ENCODE peak calls at places on chromosomes 1 and 21, in seven cellular contexts. J, D, B, P, C, R and A are unnamed samples.

GRCh38 chr21:38424333-38424732 is 73.9 kb downstream of the ERG start:
- DNase-seq in D (no peak), J (no peak), B (no peak), P (no peak), R (no peak), C (no peak), A (no peak)

GRCh38 chr1:21355956-21356355 is 65.7 kb upstream of the ECE1 start:
- DNase-seq in C (no peak), B (no peak), P (no peak), R (no peak), D (no peak), J (no peak), A (no peak)

GRCh38 chr1:2650967-2651645 is 18.3 kb upstream of the MMEL1 start:
- DNase-seq in J (no peak), B (peak), P (no peak), R (peak), D (peak), C (no peak), A (no peak)

GRCh38 chr1:15154480-15155036 is 1.0 kb downstream of the TMEM51 start:
- DNase-seq in P (peak), D (no peak), J (peak), R (peak), C (no peak), B (no peak), A (no peak)

GRCh38 chr1:167726038-167726437 is 4.3 kb downstream of the MPZL1 start:
- DNase-seq in P (no peak), C (no peak), J (peak), R (no peak), D (no peak), B (no peak), A (no peak)

GRCh38 chr1:41342774-41343355 is 18.4 kb upstream of the FOXO6 start:
- DNase-seq in R (no peak), D (no peak), C (no peak), P (no peak), J (no peak), B (no peak), A (no peak)

GRCh38 chr1:185059950-185060571 is 14.7 kb downstream of the RNF2 start:
- DNase-seq in C (no peak), D (no peak), J (no peak), P (no peak), R (no peak), B (no peak), A (no peak)

GRCh38 chr1:167707942-167708341 is 13.8 kb upstream of the MPZL1 start:
- DNase-seq in C (no peak), J (no peak), B (no peak), D (no peak), R (no peak), P (no peak), A (no peak)

GRCh38 chr1:228340686-228341449 is 65.8 kb downstream of the TRIM11 start:
- DNase-seq in D (peak), B (peak), J (peak), P (no peak), C (no peak), R (no peak), A (peak)

GRCh38 chr21:19034041-19034440 is 630.5 kb upstream of the TMPRSS15 start:
- DNase-seq in C (no peak), B (no peak), P (no peak), R (no peak), D (no peak), J (no peak), A (no peak)

GRCh38 chr1:153242160-153242559 is 17.3 kb upstream of the LORICRIN start:
- DNase-seq in B (no peak), P (no peak), C (no peak), D (no peak), J (no peak), R (no peak), A (peak)

GRCh38 chr21:41928621-41929220 is 25.1 kb downstream of the C2CD2 start:
- DNase-seq in D (no peak), B (no peak), R (no peak), C (no peak), J (no peak), P (no peak), A (no peak)

GRCh38 chr1:156772728-156773497 is 5.6 kb downstream of the PRCC start:
- DNase-seq in D (no peak), B (no peak), C (no peak), R (no peak), P (no peak), J (no peak), A (no peak)

GRCh38 chr1:72280714-72281113 is 1.6 kb downstream of the NEGR1 start:
- DNase-seq in R (no peak), P (no peak), C (no peak), J (no peak), D (no peak), B (no peak), A (no peak)

GRCh38 chr1:57132993-57133614 is 167.3 kb upstream of the C8B start:
- DNase-seq in J (no peak), P (peak), B (no peak), R (no peak), C (no peak), D (no peak), A (no peak)

GRCh38 chr21:45067462-45068285 is 6.7 kb upstream of the ADARB1 start:
- DNase-seq in J (no peak), C (no peak), B (no peak), D (no peak), P (no peak), R (no peak), A (no peak)

GRCh38 chr1:57091642-57092041 is 125.8 kb upstream of the C8B start:
- DNase-seq in R (no peak), J (no peak), D (no peak), B (no peak), C (no peak), P (no peak), A (no peak)

GRCh38 chr1:6970256-6970655 is 185.0 kb downstream of the CAMTA1 start:
- DNase-seq in D (no peak), C (no peak), J (no peak), R (no peak), B (no peak), P (no peak), A (no peak)

GRCh38 chr21:41247561-41247968 is 69.0 kb upstream of the FAM3B start:
- DNase-seq in C (peak), D (no peak), R (peak), B (no peak), P (peak), J (no peak), A (no peak)

GRCh38 chr1:11893907-11894251 is 32.3 kb downstream of the KIAA2013 start:
- DNase-seq in D (no peak), C (no peak), R (peak), B (peak), P (no peak), J (peak), A (peak)

GRCh38 chr1:209989525-209989924 is 51.5 kb downstream of the SYT14 start:
- DNase-seq in J (no peak), C (no peak), P (no peak), R (no peak), D (no peak), B (no peak), A (no peak)

GRCh38 chr1:186078245-186078644 is 296.8 kb downstream of the TPR start:
- DNase-seq in C (no peak), J (no peak), P (no peak), B (no peak), R (no peak), D (no peak), A (no peak)

GRCh38 chr21:41750532-41751151 is 16.2 kb downstream of the RIPK4 start:
- DNase-seq in D (peak), P (no peak), C (no peak), B (no peak), R (no peak), J (no peak), A (no peak)

GRCh38 chr1:232621050-232621449 is 8.9 kb downstream of the SIPA1L2 start:
- DNase-seq in D (no peak), R (no peak), B (no peak), C (no peak), J (no peak), P (no peak), A (no peak)

GRCh38 chr1:24027838-24028468 is 47.8 kb upstream of the SRSF10 start:
- DNase-seq in C (no peak), B (no peak), J (peak), D (no peak), P (peak), R (no peak), A (no peak)

GRCh38 chr1:100979652-100980051 is 45.9 kb downstream of the DPH5 start:
- DNase-seq in P (no peak), D (no peak), J (no peak), B (no peak), C (no peak), R (no peak), A (no peak)

GRCh38 chr1:27934818-27935549 is at the start of gene SMPDL3B:
- DNase-seq in B (no peak), C (no peak), D (no peak), R (peak), J (peak), P (no peak), A (peak)
- TF ChIP-seq CTCF in B (no peak), C (no peak), D (no peak), R (no peak), J (peak), P (peak), A (no peak)

GRCh38 chr1:160670701-160671100 is 23.9 kb upstream of the SLAMF1 start:
- DNase-seq in R (no peak), C (no peak), B (no peak), D (no peak), P (no peak), J (no peak), A (no peak)
- TF ChIP-seq CTCF in R (no peak), C (no peak), B (no peak), D (no peak), P (no peak), J (no peak), A (no peak)

GRCh38 chr1:218585565-218586184 is 240.5 kb downstream of the TGFB2 start:
- DNase-seq in C (no peak), J (peak), D (peak), P (peak), B (no peak), R (no peak), A (no peak)
- TF ChIP-seq CTCF in C (no peak), J (no peak), D (no peak), P (no peak), B (no peak), R (no peak), A (no peak)

GRCh38 chr1:26234644-26235384 is 814 bp downstream of the CEP85 start:
- DNase-seq in P (peak), D (no peak), R (no peak), C (no peak), B (no peak), J (peak), A (no peak)
- TF ChIP-seq CTCF in P (peak), D (no peak), R (no peak), C (no peak), B (no peak), J (peak), A (no peak)

GRCh38 chr1:47584249-47584648 is 146.4 kb downstream of the FOXD2 start:
- DNase-seq in R (peak), J (no peak), D (peak), P (no peak), B (no peak), C (peak), A (peak)

GRCh38 chr1:47591801-47592200 is 154.0 kb downstream of the FOXD2 start:
- DNase-seq in C (no peak), R (no peak), P (no peak), J (no peak), B (no peak), D (no peak), A (no peak)

GRCh38 chr1:47590523-47591225 is 152.8 kb downstream of the FOXD2 start:
- DNase-seq in J (no peak), C (no peak), D (no peak), R (no peak), B (no peak), P (no peak), A (no peak)

GRCh38 chr1:47585141-47585902 is 147.5 kb downstream of the FOXD2 start:
- DNase-seq in J (no peak), C (no peak), R (no peak), D (no peak), B (no peak), P (no peak), A (no peak)

DNA sequence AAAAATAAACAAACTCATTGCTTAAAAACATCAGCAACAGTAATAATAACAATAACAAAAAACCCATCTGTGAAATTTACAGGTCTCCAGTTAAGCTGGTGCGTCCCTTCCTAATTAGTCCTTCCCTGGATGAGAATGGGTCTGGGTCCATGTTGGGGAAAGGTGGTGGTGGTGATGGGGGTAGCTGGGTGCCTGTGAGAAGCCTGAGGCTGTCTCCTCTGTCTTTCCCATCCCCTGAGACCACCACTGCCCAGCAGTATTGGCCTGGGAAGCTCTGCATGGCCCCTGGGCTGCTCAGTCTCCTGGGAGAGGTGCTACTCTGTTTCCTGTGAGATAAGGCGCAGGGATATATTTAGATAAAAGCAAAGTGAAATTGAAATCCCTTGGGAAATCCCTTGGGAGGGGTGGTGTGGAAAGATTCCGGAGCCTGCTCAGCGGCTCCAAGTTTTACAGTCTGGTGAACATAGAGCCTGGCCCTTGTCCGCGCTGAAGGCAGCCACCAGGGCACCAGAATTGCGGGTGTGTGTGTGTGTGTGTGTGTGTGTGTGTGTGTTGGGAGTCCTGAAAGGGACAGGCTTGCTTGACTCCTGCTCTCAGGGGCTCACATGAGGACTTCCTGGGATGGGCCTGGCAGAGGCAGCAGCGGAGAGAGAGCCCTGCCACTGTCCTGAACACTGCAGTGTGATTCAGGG is 150.2 kb downstream of the FOXD2 start:
- DNase-seq in B (no peak), D (peak), J (no peak), C (no peak), R (no peak), P (peak), A (no peak)
- TF ChIP-seq CTCF in B (no peak), D (no peak), J (no peak), C (peak), R (no peak), P (no peak), A (no peak)

GRCh38 chr1:111195002-111195684 is 5.3 kb downstream of the DENND2D start:
- DNase-seq in B (no peak), J (no peak), C (no peak), R (no peak), P (no peak), D (no peak), A (no peak)
- TF ChIP-seq CTCF in B (no peak), J (no peak), C (no peak), R (no peak), P (no peak), D (no peak), A (no peak)

DNA sequence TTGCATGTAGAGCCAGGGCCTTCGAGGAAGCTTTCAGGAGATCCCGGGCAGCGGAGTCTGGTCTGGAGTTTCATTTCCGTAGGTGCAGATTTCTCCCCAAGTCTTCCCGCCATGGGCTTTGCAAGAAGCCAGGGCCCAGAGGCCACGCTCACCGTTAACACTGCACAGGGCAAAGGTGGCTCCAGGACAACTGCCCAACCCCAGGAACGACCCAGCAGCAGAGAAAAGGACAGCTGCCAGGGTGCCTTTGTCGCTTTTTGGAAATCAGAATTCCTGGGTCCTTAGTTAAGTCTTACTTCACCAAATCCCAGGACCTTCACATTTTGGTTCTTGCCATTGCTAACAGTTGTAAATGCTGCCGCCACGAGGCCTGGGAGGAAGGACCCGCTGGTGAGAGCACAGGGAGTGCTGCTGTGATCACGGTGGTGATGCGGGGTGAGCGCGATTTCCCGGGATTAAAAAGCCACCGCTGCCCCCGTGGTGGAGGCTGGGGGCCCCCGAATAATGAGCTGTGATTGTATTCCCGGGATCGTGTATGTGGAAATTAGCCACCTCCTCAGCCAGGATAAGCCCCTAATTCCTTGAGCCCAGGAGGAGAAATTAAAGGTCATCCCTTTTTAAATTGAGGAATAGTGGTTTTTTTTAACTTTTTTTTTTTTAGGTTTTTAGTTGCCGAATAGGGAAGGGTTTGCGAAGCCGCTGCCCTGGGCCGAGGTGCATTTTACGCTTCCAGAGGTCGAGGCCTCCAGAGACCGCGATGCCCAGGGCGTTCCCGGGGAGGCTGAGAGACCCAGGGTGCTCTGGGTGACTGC is 8.2 kb downstream of the SIM2 start:
- DNase-seq in J (peak), R (no peak), C (no peak), B (no peak), D (no peak), P (no peak), A (no peak)
- TF ChIP-seq CTCF in J (no peak), R (no peak), C (no peak), B (no peak), D (no peak), P (peak), A (no peak)

GRCh38 chr1:183760661-183761060 is 44.3 kb upstream of the RGL1 start:
- DNase-seq in D (no peak), R (no peak), P (peak), B (no peak), C (no peak), J (no peak), A (no peak)

GRCh38 chr1:183757061-183757460 is 47.9 kb upstream of the RGL1 start:
- DNase-seq in P (peak), R (no peak), B (no peak), D (no peak), J (no peak), C (no peak), A (no peak)

GRCh38 chr1:183761871-183762270 is 43.0 kb upstream of the RGL1 start:
- DNase-seq in J (no peak), C (no peak), D (no peak), R (no peak), B (no peak), P (peak), A (no peak)

GRCh38 chr1:183753464-183753891 is 51.4 kb upstream of the RGL1 start:
- DNase-seq in C (no peak), P (no peak), D (no peak), J (no peak), B (no peak), R (no peak), A (no peak)

GRCh38 chr1:183758913-183759312 is 46.0 kb upstream of the RGL1 start:
- DNase-seq in D (no peak), C (no peak), R (no peak), J (no peak), P (no peak), B (no peak), A (no peak)
- TF ChIP-seq CTCF in D (no peak), C (no peak), R (no peak), J (no peak), P (no peak), B (no peak), A (no peak)

GRCh38 chr1:27122652-27123051 is 32.3 kb downstream of the SLC9A1 start:
- DNase-seq in C (peak), J (peak), P (peak), D (no peak), R (peak), B (no peak), A (no peak)
- TF ChIP-seq CTCF in C (no peak), J (no peak), P (no peak), D (no peak), R (no peak), B (no peak), A (no peak)